ENCODE peak calls at places on chromosomes 16 and 17, in six cellular contexts. One of them, this sample, is unnamed.

GRCh38 chr16:16166952-16167351 is 56.3 kb downstream of the ABCC6 start:
- DNase-seq in gastrocnemius medialis: no peak
- DNase-seq in IMR-90: no peak
- DNase-seq in cardiac muscle cell: no peak
- DNase-seq in GM10248: no peak
- DNase-seq in GM20000: no peak
- DNase-seq in this sample: no peak

GRCh38 chr16:48366165-48367093 is 18.8 kb downstream of the SIAH1 start:
- DNase-seq in GM10248: peak; percentile 50
- DNase-seq in GM20000: peak; percentile 67
- DNase-seq in cardiac muscle cell: peak; percentile 95
- DNase-seq in gastrocnemius medialis: peak; percentile 67
- DNase-seq in IMR-90: peak; percentile 90
- DNase-seq in this sample: peak; percentile 67

GRCh38 chr17:50871369-50871768 is 5.2 kb upstream of the TOB1 start:
- DNase-seq in gastrocnemius medialis: no peak
- DNase-seq in cardiac muscle cell: no peak
- DNase-seq in GM10248: no peak
- DNase-seq in GM20000: no peak
- DNase-seq in IMR-90: no peak
- DNase-seq in this sample: no peak

GRCh38 chr17:57806083-57806830 is 43.6 kb downstream of the MRPS23 start:
- DNase-seq in GM20000: no peak
- DNase-seq in cardiac muscle cell: no peak
- DNase-seq in IMR-90: no peak
- DNase-seq in GM10248: no peak
- DNase-seq in gastrocnemius medialis: no peak
- DNase-seq in this sample: no peak

GRCh38 chr17:68248199-68248825 is 469 bp downstream of the AMZ2 start:
- DNase-seq in cardiac muscle cell: peak; percentile 73
- DNase-seq in GM10248: no peak
- DNase-seq in IMR-90: peak; percentile 57
- DNase-seq in gastrocnemius medialis: peak; percentile 63
- DNase-seq in GM20000: peak; percentile 32
- DNase-seq in this sample: no peak

GRCh38 chr16:11705311-11705710 is 37.1 kb downstream of the SNN start:
- DNase-seq in GM20000: no peak
- DNase-seq in GM10248: no peak
- DNase-seq in gastrocnemius medialis: no peak
- DNase-seq in cardiac muscle cell: no peak
- DNase-seq in IMR-90: no peak
- DNase-seq in this sample: no peak

GRCh38 chr16:76932541-76933211 is 258.3 kb upstream of the MON1B start:
- DNase-seq in GM10248: no peak
- DNase-seq in GM20000: no peak
- DNase-seq in cardiac muscle cell: peak; percentile 22
- DNase-seq in gastrocnemius medialis: no peak
- DNase-seq in IMR-90: peak; percentile 17
- DNase-seq in this sample: no peak

GRCh38 chr17:82317394-82318168 is at the start of gene CD7:
- DNase-seq in gastrocnemius medialis: no peak
- DNase-seq in GM10248: no peak
- DNase-seq in IMR-90: no peak
- DNase-seq in GM20000: no peak
- DNase-seq in cardiac muscle cell: no peak
- DNase-seq in this sample: no peak

GRCh38 chr17:62950067-62950466 is 16.0 kb upstream of the TANC2 start:
- DNase-seq in IMR-90: peak; percentile 45
- DNase-seq in cardiac muscle cell: peak; percentile 96
- DNase-seq in GM10248: no peak
- DNase-seq in GM20000: no peak
- DNase-seq in gastrocnemius medialis: no peak
- DNase-seq in this sample: no peak

GRCh38 chr16:87368029-87368765 is 15.4 kb downstream of the FBXO31 start:
- DNase-seq in GM10248: no peak
- DNase-seq in gastrocnemius medialis: no peak
- DNase-seq in IMR-90: no peak
- DNase-seq in cardiac muscle cell: no peak
- DNase-seq in GM20000: no peak
- DNase-seq in this sample: no peak

GRCh38 chr16:57537596-57538234 is 1.3 kb upstream of the CCDC102A start:
- DNase-seq in IMR-90: no peak
- DNase-seq in GM20000: peak; percentile 25
- DNase-seq in GM10248: peak; percentile 30
- DNase-seq in gastrocnemius medialis: peak; percentile 8
- DNase-seq in cardiac muscle cell: no peak
- DNase-seq in this sample: peak; percentile 26

GRCh38 chr16:49462356-49462988 is 88.9 kb downstream of the C16orf78 start:
- DNase-seq in GM20000: no peak
- DNase-seq in GM10248: no peak
- DNase-seq in gastrocnemius medialis: no peak
- DNase-seq in IMR-90: no peak
- DNase-seq in cardiac muscle cell: no peak
- DNase-seq in this sample: no peak

GRCh38 chr17:32222621-32223020 is 43.0 kb upstream of the RHBDL3 start:
- DNase-seq in cardiac muscle cell: no peak
- DNase-seq in GM20000: no peak
- DNase-seq in gastrocnemius medialis: no peak
- DNase-seq in GM10248: no peak
- DNase-seq in IMR-90: peak; percentile 15
- DNase-seq in this sample: no peak

GRCh38 chr16:22217890-22218730 is 12.0 kb downstream of the EEF2K start:
- DNase-seq in GM10248: peak; percentile 86
- DNase-seq in gastrocnemius medialis: peak; percentile 57
- DNase-seq in cardiac muscle cell: no peak
- DNase-seq in GM20000: peak; percentile 87
- DNase-seq in IMR-90: no peak
- DNase-seq in this sample: peak; percentile 89

GRCh38 chr17:46777943-46778915 is 40.3 kb downstream of the WNT3 start:
- DNase-seq in gastrocnemius medialis: no peak
- DNase-seq in GM20000: no peak
- DNase-seq in GM10248: no peak
- DNase-seq in IMR-90: no peak
- DNase-seq in cardiac muscle cell: no peak
- DNase-seq in this sample: no peak

GRCh38 chr16:6125483-6126259 is 1028.1 kb upstream of the EEF2KMT start:
- DNase-seq in GM20000: no peak
- DNase-seq in GM10248: no peak
- DNase-seq in IMR-90: no peak
- DNase-seq in gastrocnemius medialis: no peak
- DNase-seq in cardiac muscle cell: no peak
- DNase-seq in this sample: no peak

GRCh38 chr17:16491703-16492612 is at the start of gene LRRC75A:
- DNase-seq in GM20000: peak; percentile 92
- DNase-seq in GM10248: peak; percentile 83
- DNase-seq in cardiac muscle cell: peak; percentile 39
- DNase-seq in gastrocnemius medialis: no peak
- DNase-seq in IMR-90: peak; percentile 16
- DNase-seq in this sample: peak; percentile 87

GRCh38 chr17:6102615-6103014 is 32.4 kb downstream of the WSCD1 start:
- DNase-seq in gastrocnemius medialis: no peak
- DNase-seq in cardiac muscle cell: no peak
- DNase-seq in GM10248: no peak
- DNase-seq in IMR-90: no peak
- DNase-seq in GM20000: no peak
- DNase-seq in this sample: no peak

GRCh38 chr17:77258638-77259037 is 117.9 kb downstream of the SEC14L1 start:
- DNase-seq in gastrocnemius medialis: no peak
- DNase-seq in GM20000: no peak
- DNase-seq in cardiac muscle cell: no peak
- DNase-seq in IMR-90: no peak
- DNase-seq in GM10248: no peak
- DNase-seq in this sample: no peak

GRCh38 chr17:64092952-64093451 is 36.9 kb downstream of the ERN1 start:
- DNase-seq in IMR-90: no peak
- DNase-seq in gastrocnemius medialis: no peak
- DNase-seq in GM10248: no peak
- DNase-seq in cardiac muscle cell: no peak
- DNase-seq in GM20000: no peak
- DNase-seq in this sample: no peak

GRCh38 chr17:76132574-76133338 is 8.3 kb downstream of the FOXJ1 start:
- DNase-seq in IMR-90: no peak
- DNase-seq in GM20000: no peak
- DNase-seq in GM10248: no peak
- DNase-seq in gastrocnemius medialis: no peak
- DNase-seq in cardiac muscle cell: peak; percentile 19
- DNase-seq in this sample: no peak
- TF ChIP-seq CTCF in IMR-90: no peak
- TF ChIP-seq CTCF in GM20000: no peak
- TF ChIP-seq CTCF in GM10248: no peak
- TF ChIP-seq CTCF in gastrocnemius medialis: no peak
- TF ChIP-seq CTCF in cardiac muscle cell: no peak
- TF ChIP-seq CTCF in this sample: no peak

GRCh38 chr17:66481259-66481658 is 178.8 kb downstream of the PRKCA start:
- DNase-seq in GM20000: no peak
- DNase-seq in IMR-90: no peak
- DNase-seq in gastrocnemius medialis: no peak
- DNase-seq in cardiac muscle cell: no peak
- DNase-seq in GM10248: no peak
- DNase-seq in this sample: no peak
- TF ChIP-seq CTCF in GM20000: no peak
- TF ChIP-seq CTCF in IMR-90: no peak
- TF ChIP-seq CTCF in gastrocnemius medialis: no peak
- TF ChIP-seq CTCF in cardiac muscle cell: no peak
- TF ChIP-seq CTCF in GM10248: no peak
- TF ChIP-seq CTCF in this sample: no peak

GRCh38 chr17:21289902-21290571 is 5.5 kb downstream of the MAP2K3 start:
- DNase-seq in GM10248: no peak
- DNase-seq in cardiac muscle cell: peak; percentile 20
- DNase-seq in IMR-90: no peak
- DNase-seq in gastrocnemius medialis: peak; percentile 97
- DNase-seq in GM20000: no peak
- DNase-seq in this sample: no peak
- TF ChIP-seq CTCF in GM10248: no peak
- TF ChIP-seq CTCF in cardiac muscle cell: no peak
- TF ChIP-seq CTCF in IMR-90: no peak
- TF ChIP-seq CTCF in gastrocnemius medialis: peak; percentile 36
- TF ChIP-seq CTCF in GM20000: no peak
- TF ChIP-seq CTCF in this sample: no peak

DNA sequence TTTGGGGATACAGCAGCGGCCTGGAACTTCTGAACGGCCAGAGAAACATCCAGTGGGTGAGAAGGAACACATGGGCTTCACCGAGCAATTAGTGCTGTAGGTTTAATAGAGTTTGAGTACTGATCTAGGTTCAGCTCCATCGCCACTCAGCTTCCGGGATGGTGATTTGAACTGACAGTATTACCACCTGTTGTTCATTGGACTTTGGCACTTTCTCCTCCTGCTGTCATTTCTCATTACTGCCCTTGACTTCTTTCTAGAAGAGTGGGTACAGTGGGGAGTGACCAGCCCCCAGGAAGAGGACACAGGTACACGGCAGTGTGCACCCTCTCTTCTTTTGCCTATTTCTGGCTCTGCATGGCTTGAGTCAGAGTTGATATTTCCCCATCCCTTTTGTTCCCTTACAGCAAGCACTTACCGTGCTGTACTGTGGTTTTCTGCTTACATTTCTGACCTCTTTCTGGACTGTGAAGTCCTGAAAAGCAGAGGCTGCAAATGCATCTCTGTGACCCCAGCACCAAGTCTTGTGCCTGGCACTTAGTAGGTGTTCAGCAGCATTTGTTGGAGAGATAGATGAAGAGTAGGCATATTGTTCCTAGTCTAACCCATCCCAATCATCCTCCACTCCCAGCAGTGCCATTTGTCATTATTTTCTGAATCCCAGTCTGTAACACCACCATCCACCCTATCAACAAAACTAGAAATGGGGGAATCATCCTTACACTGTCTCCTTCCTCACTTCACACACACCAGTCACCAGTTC is 96.1 kb upstream of the TBX2 start:
- DNase-seq in cardiac muscle cell: peak; percentile 43
- DNase-seq in GM20000: no peak
- DNase-seq in gastrocnemius medialis: no peak
- DNase-seq in GM10248: no peak
- DNase-seq in IMR-90: peak; percentile 81
- DNase-seq in this sample: no peak
- TF ChIP-seq CTCF in cardiac muscle cell: no peak
- TF ChIP-seq CTCF in GM20000: no peak
- TF ChIP-seq CTCF in gastrocnemius medialis: no peak
- TF ChIP-seq CTCF in GM10248: no peak
- TF ChIP-seq CTCF in IMR-90: no peak
- TF ChIP-seq CTCF in this sample: no peak

This sample was measured in GM13976.